ENCODE peak calls at places on chromosomes 5 and 9, in nine cellular contexts. B, K, S, H, P, N, L, F and E are unnamed samples.

GRCh38 chr5:102681403-102681983 is 73.6 kb upstream of the PAM start:
- DNase-seq in N (peak), F (peak), H (peak), P (peak), B (peak), L (peak), K (peak), S (peak), E (peak)

GRCh38 chr9:9246726-9247125 is 1366.1 kb downstream of the PTPRD start:
- DNase-seq in B (no peak), K (no peak), L (no peak), F (no peak), S (no peak), N (no peak), H (no peak), P (no peak), E (no peak)

GRCh38 chr5:59130441-59130840 is 547.6 kb downstream of the RAB3C start:
- DNase-seq in K (no peak), N (no peak), H (no peak), S (no peak), F (no peak), L (no peak), P (no peak), B (no peak), E (no peak)

GRCh38 chr5:54895816-54896341 is 89.5 kb downstream of the ESM1 start:
- DNase-seq in H (peak), K (no peak), B (peak), L (peak), N (no peak), S (peak), P (no peak), F (no peak), E (peak)

GRCh38 chr9:33446507-33447403 is 638 bp downstream of the AQP3 start:
- DNase-seq in F (peak), L (peak), K (no peak), B (peak), P (peak), N (peak), H (peak), S (peak), E (peak)

GRCh38 chr9:79734989-79735779 is 163.4 kb downstream of the TLE4 start:
- DNase-seq in L (no peak), N (no peak), B (no peak), H (no peak), F (no peak), S (no peak), K (no peak), P (no peak), E (no peak)

GRCh38 chr9:8600914-8601680 is 801.5 kb upstream of the DMAC1 start:
- DNase-seq in S (no peak), K (no peak), F (no peak), H (no peak), N (no peak), B (no peak), L (no peak), P (no peak), E (no peak)

GRCh38 chr5:78499485-78499884 is 139.1 kb downstream of the SCAMP1 start:
- DNase-seq in S (no peak), F (no peak), N (no peak), H (no peak), L (no peak), P (no peak), K (no peak), B (no peak), E (no peak)

GRCh38 chr5:165232629-165233028 is 1727.2 kb downstream of the MAT2B start:
- DNase-seq in P (no peak), H (no peak), K (no peak), S (no peak), N (no peak), F (no peak), L (no peak), B (no peak), E (no peak)

GRCh38 chr9:89529243-89530030 is 31.5 kb upstream of the SEMA4D start:
- DNase-seq in B (no peak), P (no peak), N (no peak), L (no peak), K (no peak), S (no peak), F (no peak), H (no peak), E (no peak)

GRCh38 chr9:110802416-110803035 is 133.9 kb downstream of the MUSK start:
- DNase-seq in N (no peak), L (no peak), F (no peak), K (no peak), H (peak), S (no peak), P (no peak), B (no peak), E (no peak)

GRCh38 chr5:113212244-113212920 is 222.4 kb downstream of the TSSK1B start:
- DNase-seq in P (peak), F (peak), K (no peak), H (peak), L (peak), B (no peak), N (no peak), S (no peak), E (no peak)

GRCh38 chr5:175420383-175420782 is 23.6 kb downstream of the DRD1 start:
- DNase-seq in N (no peak), P (no peak), S (no peak), L (no peak), F (no peak), K (no peak), B (no peak), H (no peak), E (no peak)

GRCh38 chr9:76646249-76646648 is 118.0 kb upstream of the PCA3 start:
- DNase-seq in K (no peak), N (peak), H (no peak), F (no peak), P (no peak), S (peak), B (no peak), L (peak), E (no peak)

GRCh38 chr9:127567119-127567897 is 44.8 kb upstream of the STXBP1 start:
- DNase-seq in P (peak), B (peak), N (peak), L (peak), F (peak), K (no peak), H (peak), S (peak), E (no peak)

GRCh38 chr9:105359899-105360298 is 87.9 kb upstream of the FSD1L start:
- DNase-seq in N (no peak), H (peak), L (no peak), K (no peak), P (no peak), S (no peak), B (no peak), F (no peak), E (no peak)

GRCh38 chr5:43367453-43367852 is 44.7 kb downstream of the CCL28 start:
- DNase-seq in L (no peak), K (no peak), P (no peak), S (no peak), B (no peak), F (no peak), H (no peak), N (no peak), E (no peak)

GRCh38 chr5:180785151-180785781 is 17.3 kb downstream of the MGAT1 start:
- DNase-seq in F (no peak), K (no peak), B (peak), N (no peak), S (no peak), H (peak), L (no peak), P (no peak), E (no peak)

GRCh38 chr5:139481580-139482049 is 943 bp downstream of the STING1 start:
- DNase-seq in N (peak), B (no peak), F (peak), P (peak), H (peak), L (no peak), K (no peak), S (peak), E (no peak)

GRCh38 chr9:16521868-16522381 is 348.5 kb downstream of the BNC2 start:
- DNase-seq in S (no peak), B (peak), F (peak), L (no peak), K (no peak), N (no peak), P (peak), H (peak), E (no peak)

GRCh38 chr9:129343697-129344375 is 165.8 kb upstream of the IER5L start:
- DNase-seq in N (peak), S (no peak), F (peak), K (no peak), L (no peak), B (peak), H (no peak), P (peak), E (no peak)

GRCh38 chr9:33380390-33381094 is 21.8 kb downstream of the AQP7 start:
- DNase-seq in K (no peak), L (no peak), N (no peak), B (no peak), S (no peak), P (no peak), F (no peak), H (no peak), E (no peak)

GRCh38 chr5:125251703-125252102 is 505.3 kb upstream of the ZNF608 start:
- DNase-seq in L (peak), S (no peak), H (no peak), P (no peak), F (no peak), B (peak), K (no peak), N (no peak), E (no peak)

GRCh38 chr5:35857004-35857345 is 284 bp downstream of the IL7R start:
- DNase-seq in K (no peak), H (peak), F (no peak), P (no peak), B (no peak), L (no peak), N (no peak), S (no peak), E (no peak)

GRCh38 chr9:133874061-133874638 is 118.0 kb downstream of the VAV2 start:
- DNase-seq in K (no peak), B (no peak), F (no peak), P (no peak), S (peak), L (no peak), H (peak), N (no peak), E (no peak)

GRCh38 chr9:133112361-133113026 is 8.5 kb downstream of the RALGDS start:
- DNase-seq in H (no peak), L (no peak), P (peak), N (peak), K (no peak), B (no peak), S (no peak), F (peak), E (no peak)

GRCh38 chr9:93456504-93456903 is 3.1 kb upstream of the FAM120AOS start:
- DNase-seq in L (no peak), H (no peak), S (peak), B (no peak), N (no peak), K (no peak), P (no peak), F (no peak), E (no peak)

GRCh38 chr9:25427898-25428297 is 250.3 kb downstream of the TUSC1 start:
- DNase-seq in B (no peak), P (no peak), L (no peak), K (no peak), F (no peak), S (no peak), N (no peak), H (no peak), E (no peak)

GRCh38 chr5:81948349-81948748 is 23.5 kb upstream of the ATG10 start:
- DNase-seq in F (no peak), L (no peak), N (no peak), S (no peak), H (no peak), K (no peak), P (no peak), B (no peak), E (no peak)